ENCODE peak calls at places on chromosome 4, in five cellular contexts. X is A673, J is SK-N-SH, S is brain microvascular endothelial cell, L is left lung. Q is an unnamed sample. For H3K36me3, the result is how much of the 10 kb centered on the place peaks cover.

GRCh38 chr4:40388248-40388647 is 53.1 kb downstream of the CHRNA9 start:
- DNase-seq in S (no peak), X (no peak), J (no peak), L (no peak), Q (no peak)

GRCh38 chr4:163693776-163694175 is 199.3 kb downstream of the TMA16 start:
- DNase-seq in X (no peak), J (no peak), L (no peak), S (peak), Q (no peak)

GRCh38 chr4:152264106-152264505 is 271.8 kb downstream of the FBXW7 start:
- DNase-seq in L (no peak), S (no peak), X (no peak), J (no peak), Q (no peak)

GRCh38 chr4:3811621-3812020 is 45.4 kb downstream of the ADRA2C start:
- DNase-seq in X (no peak), L (no peak), S (no peak), J (no peak), Q (no peak)

GRCh38 chr4:110216079-110216478 is 17.7 kb upstream of the ELOVL6 start:
- DNase-seq in X (no peak), J (no peak), L (no peak), S (no peak), Q (no peak)

GRCh38 chr4:27666943-27667342 is 806.3 kb downstream of the STIM2 start:
- DNase-seq in L (no peak), J (peak), S (no peak), X (peak), Q (no peak)

GRCh38 chr4:176137626-176138025 is 57.8 kb downstream of the SPATA4 start:
- DNase-seq in L (no peak), X (no peak), J (no peak), S (no peak), Q (peak)

GRCh38 chr4:108166441-108167315 is 2.1 kb downstream of the LEF1 start:
- DNase-seq in J (peak), S (no peak), L (no peak), X (no peak), Q (no peak)

GRCh38 chr4:180197471-180197870 is 2045.7 kb upstream of the TENM3 start:
- DNase-seq in L (no peak), S (no peak), J (no peak), X (no peak), Q (no peak)

GRCh38 chr4:108531461-108531860 is 88.9 kb upstream of the RPL34 start:
- DNase-seq in J (no peak), L (no peak), X (no peak), S (no peak), Q (no peak)

GRCh38 chr4:103400405-103400804 is 202.3 kb upstream of the CENPE start:
- DNase-seq in L (no peak), J (no peak), X (no peak), S (peak), Q (no peak)

DNA sequence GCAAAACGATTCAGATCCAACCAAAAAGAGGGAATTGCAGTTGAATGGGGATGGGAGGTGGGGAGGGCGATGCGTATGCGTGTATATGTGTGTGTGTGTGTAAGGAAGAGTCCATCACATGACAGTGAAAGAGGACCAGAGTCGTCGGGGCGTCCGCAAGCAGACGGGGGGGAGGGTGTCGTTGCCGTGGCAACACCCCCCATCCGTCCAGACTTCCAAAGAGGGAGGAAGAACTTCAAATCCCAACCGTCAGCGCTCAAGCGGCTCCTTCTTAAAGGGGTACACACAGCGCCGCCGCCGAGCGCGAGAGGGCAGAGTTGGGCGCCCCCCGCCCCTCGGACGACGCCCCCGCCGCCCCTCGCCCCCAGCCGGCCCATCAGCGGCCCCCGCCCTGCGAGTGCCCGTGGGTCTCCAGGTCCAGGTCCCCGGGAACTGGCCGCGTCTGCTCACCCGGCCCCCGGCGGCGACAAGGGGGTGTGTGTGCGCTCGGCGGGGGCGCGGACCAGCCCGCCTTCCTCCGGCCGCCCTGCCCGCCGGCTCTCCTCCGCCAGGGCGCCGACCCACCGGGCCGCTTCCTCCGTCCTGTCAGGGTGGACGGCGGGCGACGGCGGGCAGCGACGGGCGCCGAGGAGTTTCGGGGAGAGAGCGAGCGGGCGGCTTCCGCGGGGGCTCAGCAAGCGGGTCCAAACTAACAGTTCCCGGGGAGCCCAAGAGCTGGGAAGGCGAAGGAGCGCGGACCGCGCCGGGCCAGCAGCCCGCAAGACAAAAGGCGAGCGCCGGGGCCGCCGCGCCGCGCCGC is 685 bp downstream of the LCORL start:
- DNase-seq in L (peak), J (peak), X (peak), S (peak), Q (peak)
- TF ChIP-seq CTCF in L (no peak), J (no peak), X (no peak), S (no peak), Q (peak)

GRCh38 chr4:70996014-70996353 is 2.5 kb downstream of the DCK start:
- DNase-seq in L (no peak), J (no peak), X (no peak), S (no peak), Q (no peak)
- H3K36me3 ChIP-seq in L (under half), J (under half), X (under half), S (under half), Q (under half)

DNA sequence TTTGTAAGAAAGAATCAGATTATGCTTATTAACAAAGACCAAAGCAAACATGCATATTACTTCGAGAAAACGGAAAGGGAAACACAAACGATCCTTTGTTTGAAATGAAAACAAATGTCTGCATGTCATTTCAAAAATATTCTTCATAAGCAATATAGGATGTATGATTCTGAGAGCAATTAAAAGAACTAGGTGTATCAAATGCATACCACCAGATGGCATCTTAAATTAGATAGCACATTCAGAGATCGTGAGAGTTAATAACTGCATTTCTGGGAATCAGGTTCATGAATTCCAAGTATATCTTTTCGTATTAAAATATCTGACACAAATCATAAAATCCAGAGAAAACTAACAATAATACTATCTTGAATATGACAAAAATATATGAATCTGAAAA is 159.5 kb downstream of the PPP3CA start:
- DNase-seq in J (no peak), X (no peak), L (no peak), S (no peak), Q (no peak)
- TF ChIP-seq CTCF in J (peak), X (peak), L (no peak), S (no peak), Q (no peak)

GRCh38 chr4:78446607-78447006 is 105.0 kb upstream of the ANXA3 start:
- DNase-seq in J (no peak), X (no peak), S (no peak), L (no peak), Q (no peak)

GRCh38 chr4:78437608-78438088 is 113.9 kb upstream of the ANXA3 start:
- DNase-seq in X (no peak), J (no peak), L (no peak), S (no peak), Q (no peak)

GRCh38 chr4:78439328-78439727 is 112.2 kb upstream of the ANXA3 start:
- DNase-seq in S (no peak), J (no peak), L (no peak), X (no peak), Q (no peak)

GRCh38 chr4:78441786-78442185 is 109.8 kb upstream of the ANXA3 start:
- DNase-seq in X (no peak), L (no peak), J (no peak), S (no peak), Q (no peak)
- H3K36me3 ChIP-seq in X (under half), L (under half), J (under half), S (under half), Q (under half)

GRCh38 chr4:120671538-120671937 is 251.0 kb downstream of the PRDM5 start:
- DNase-seq in S (no peak), X (no peak), J (no peak), L (no peak), Q (no peak)

GRCh38 chr4:120673696-120674095 is 248.8 kb downstream of the PRDM5 start:
- DNase-seq in X (no peak), J (no peak), L (no peak), S (no peak), Q (no peak)

GRCh38 chr4:120667102-120667501 is 255.4 kb downstream of the PRDM5 start:
- DNase-seq in X (no peak), L (no peak), S (no peak), J (no peak), Q (no peak)

DNA sequence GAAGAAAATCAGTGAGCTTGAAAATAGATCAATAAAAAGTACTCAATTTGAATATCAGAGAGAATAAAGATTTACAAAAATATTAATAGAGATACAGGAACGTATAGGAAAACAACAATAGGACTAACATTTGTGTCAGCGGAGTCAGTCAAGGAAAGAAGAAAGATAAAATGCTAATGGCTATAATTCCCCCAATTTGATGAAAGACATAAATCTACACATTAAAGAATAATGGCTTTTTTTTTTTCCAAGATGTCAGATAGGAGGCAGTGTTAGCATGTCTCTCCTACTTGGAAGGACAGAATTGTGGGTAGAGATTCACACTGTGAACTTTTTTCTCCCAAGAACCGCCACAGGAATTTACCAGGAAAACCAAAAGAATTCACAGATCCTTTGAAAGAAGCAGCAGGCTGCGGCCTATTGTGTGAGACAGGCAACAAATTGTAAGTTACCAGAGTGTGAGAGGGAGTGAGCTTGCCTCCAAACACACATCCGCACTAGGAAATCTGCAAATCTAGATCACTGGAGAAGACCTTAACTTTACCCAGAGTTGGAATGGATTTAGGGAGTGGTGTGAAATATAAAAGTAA is 249.9 kb downstream of the PRDM5 start:
- DNase-seq in S (peak), J (no peak), L (no peak), X (no peak), Q (no peak)
- TF ChIP-seq CTCF in S (no peak), J (no peak), L (no peak), X (no peak), Q (no peak)

GRCh38 chr4:105453550-105454201 is 20.2 kb downstream of the PPA2 start:
- DNase-seq in S (no peak), X (no peak), L (no peak), J (no peak), Q (no peak)
- H3K36me3 ChIP-seq in S (under half), X (under half), L (under half), J (under half), Q (under half)

GRCh38 chr4:146342600-146343192 is 128.4 kb downstream of the REELD1 start:
- DNase-seq in X (peak), J (peak), S (peak), L (no peak), Q (no peak)

GRCh38 chr4:146343199-146343598 is 128.9 kb downstream of the REELD1 start:
- DNase-seq in L (no peak), S (no peak), J (no peak), X (peak), Q (no peak)

GRCh38 chr4:146338512-146338911 is 124.2 kb downstream of the REELD1 start:
- DNase-seq in X (peak), J (no peak), L (no peak), S (no peak), Q (no peak)

GRCh38 chr4:146343776-146344175 is 129.4 kb downstream of the REELD1 start:
- DNase-seq in X (no peak), S (no peak), J (no peak), L (no peak), Q (no peak)

DNA sequence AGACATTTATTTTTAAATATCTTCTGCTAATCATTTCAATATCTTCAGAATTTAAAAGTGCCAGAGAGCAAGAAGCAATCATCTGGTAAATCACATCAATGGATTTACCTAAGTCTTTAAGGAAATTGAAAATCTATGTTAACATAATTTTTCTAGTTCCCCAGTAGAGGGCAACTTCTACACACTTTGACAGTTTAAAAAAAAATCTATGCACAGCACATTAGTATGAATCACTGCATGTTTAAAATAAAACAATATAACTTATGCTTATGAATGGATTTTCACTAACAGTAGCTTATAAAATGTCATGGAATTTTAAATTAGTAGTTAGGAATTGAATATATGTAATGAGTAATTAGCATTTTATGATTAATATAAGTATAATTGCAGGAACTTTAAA is 126.5 kb downstream of the REELD1 start:
- DNase-seq in J (peak), X (peak), L (no peak), S (no peak), Q (no peak)
- TF ChIP-seq CTCF in J (peak), X (peak), L (peak), S (peak), Q (peak)

GRCh38 chr4:82429728-82430192 is 502 bp downstream of the HNRNPDL start:
- DNase-seq in J (no peak), L (peak), S (peak), X (no peak), Q (no peak)

GRCh38 chr4:82428969-82429727 is 1.1 kb downstream of the HNRNPDL start:
- DNase-seq in J (peak), X (peak), S (peak), L (peak), Q (peak)

GRCh38 chr4:82431831-82432230 is 1.4 kb downstream of the ENOPH1 start:
- DNase-seq in J (no peak), S (no peak), L (no peak), X (no peak), Q (no peak)

GRCh38 chr4:82431026-82431745 is 796 bp downstream of the ENOPH1 start:
- DNase-seq in J (peak), L (peak), S (peak), X (no peak), Q (no peak)

DNA sequence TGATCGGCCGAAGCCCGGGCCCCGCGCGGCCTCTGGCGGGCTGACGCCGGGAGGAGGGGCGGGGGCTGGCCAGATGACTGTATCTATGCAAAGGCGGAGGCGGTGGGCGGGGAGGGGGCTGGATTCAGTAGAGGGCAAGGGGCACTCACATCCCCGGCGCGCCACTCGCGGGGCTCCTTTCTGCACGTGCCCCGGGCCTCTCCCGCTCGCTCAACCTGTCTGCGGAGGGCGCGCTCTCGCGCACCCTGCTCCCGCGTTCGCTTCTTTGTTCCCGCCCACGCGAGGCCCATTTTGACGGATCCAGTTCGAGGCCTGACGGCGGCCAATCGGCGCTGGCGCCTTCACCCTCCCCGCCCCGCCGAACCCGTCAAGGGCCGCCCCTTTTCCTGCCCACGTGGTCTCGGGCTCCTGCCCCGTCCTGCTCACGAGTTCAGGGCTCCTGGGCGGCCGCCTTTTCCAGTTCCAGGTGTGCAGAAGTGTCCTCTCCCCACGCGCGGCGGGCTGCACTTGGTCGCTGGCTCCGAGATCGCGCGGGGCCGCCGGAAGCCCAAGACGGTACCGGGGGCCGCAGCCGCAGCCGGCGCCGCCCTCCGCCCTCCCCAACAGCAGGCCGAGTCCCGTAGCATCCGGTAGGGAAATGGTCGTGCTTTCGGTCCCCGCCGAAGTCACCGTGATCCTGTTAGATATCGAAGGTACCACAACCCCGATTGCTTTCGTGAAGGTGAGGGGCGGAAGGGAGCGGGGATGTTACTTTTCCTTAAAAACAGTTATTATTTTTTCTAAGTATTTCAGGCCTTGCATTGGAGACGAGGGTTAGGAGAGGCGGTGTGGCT is at the start of the genes ENOPH1 and HNRNPDL:
- DNase-seq in L (peak), X (peak), S (peak), J (peak), Q (peak)
- H3K36me3 ChIP-seq in L (under half), X (under half), S (under half), J (under half), Q (under half)

DNA sequence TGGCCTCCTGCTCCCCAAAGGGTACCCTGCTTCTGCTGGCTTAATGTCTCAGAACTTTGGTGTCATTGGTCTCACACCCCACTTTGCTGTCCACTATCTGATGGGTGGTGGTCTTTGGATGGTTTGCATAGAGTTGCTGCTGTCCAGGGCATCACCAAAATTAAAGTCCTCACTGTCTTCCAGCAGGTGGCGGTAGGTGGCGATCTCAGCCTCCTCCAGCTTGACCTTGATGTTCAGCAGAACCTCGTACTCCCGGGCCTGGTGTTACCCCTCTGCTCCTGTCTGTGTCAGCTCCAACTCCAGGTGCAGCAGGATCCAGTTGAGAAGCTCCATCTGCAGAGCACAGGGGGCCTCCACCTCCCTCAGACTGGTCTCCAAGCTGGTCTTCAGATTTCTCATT is 1169.5 kb upstream of the PABPC4L start:
- DNase-seq in S (no peak), J (peak), L (no peak), X (peak), Q (no peak)
- TF ChIP-seq CTCF in S (peak), J (peak), L (no peak), X (peak), Q (no peak)